ENCODE peak calls at places on chromosomes 7 and 10, in nine cellular contexts. S is pancreas; A is CD8-positive, alpha-beta memory T cell; K is tibial artery; V is CD4-positive, CD25-positive, alpha-beta regulatory T cell; L is psoas muscle; G is lower lobe of right lung; R is breast epithelium; T is neuronal stem cell. B is an unnamed sample. For H3K4me1, the result is how much of the 10 kb centered on the place peaks cover.

GRCh38 chr7:150716368-150716767 is at the start of gene GIMAP1:
- DNase-seq in G (no peak), A (peak), V (peak), T (no peak), L (peak), S (no peak), R (no peak), K (peak), B (peak)

GRCh38 chr7:140390466-140391190 is 7.7 kb downstream of the SLC37A3 start:
- DNase-seq in G (no peak), R (no peak), T (no peak), K (no peak), A (no peak), V (peak), L (no peak), S (no peak), B (no peak)

GRCh38 chr7:137343483-137343841 is at the start of gene PTN:
- DNase-seq in V (no peak), A (no peak), R (no peak), L (peak), G (no peak), T (peak), K (peak), S (peak), B (no peak)

GRCh38 chr7:136637826-136638225 is 230.6 kb upstream of the CHRM2 start:
- DNase-seq in G (no peak), L (no peak), K (no peak), R (no peak), A (no peak), V (no peak), T (no peak), S (no peak), B (no peak)

GRCh38 chr7:156560075-156560474 is 80.5 kb upstream of the RNF32 start:
- DNase-seq in K (no peak), G (no peak), L (no peak), A (no peak), R (no peak), V (no peak), T (no peak), S (no peak), B (no peak)

GRCh38 chr7:27119412-27119911 is 11.1 kb downstream of the HOXA4 start:
- DNase-seq in S (no peak), A (no peak), T (no peak), G (no peak), R (no peak), V (no peak), L (no peak), K (no peak), B (no peak)

GRCh38 chr7:155257482-155258232 is 40.0 kb upstream of the INSIG1 start:
- DNase-seq in T (no peak), A (no peak), S (peak), R (peak), V (no peak), L (peak), G (no peak), K (peak), B (no peak)

GRCh38 chr10:61140765-61141392 is 196.9 kb upstream of the RHOBTB1 start:
- DNase-seq in K (no peak), R (no peak), S (no peak), G (no peak), A (no peak), V (peak), T (no peak), L (no peak), B (peak)

GRCh38 chr7:48887500-48887899 is 36.8 kb upstream of the CDC14C start:
- DNase-seq in R (no peak), G (no peak), K (peak), A (no peak), S (no peak), T (no peak), L (peak), V (no peak), B (no peak)

GRCh38 chr10:104923501-104923900 is 282.4 kb downstream of the SORCS3 start:
- DNase-seq in G (no peak), R (no peak), L (no peak), V (no peak), A (no peak), T (no peak), K (no peak), S (no peak), B (no peak)

GRCh38 chr7:101547916-101548599 is 81.0 kb downstream of the MYL10 start:
- DNase-seq in R (peak), V (no peak), S (peak), G (peak), T (no peak), L (no peak), A (no peak), K (no peak), B (no peak)

GRCh38 chr7:148706368-148706767 is 7.7 kb downstream of the CUL1 start:
- DNase-seq in S (no peak), R (no peak), G (no peak), A (no peak), V (no peak), L (no peak), K (no peak), T (no peak), B (no peak)

GRCh38 chr7:148711191-148712102 is 12.7 kb downstream of the CUL1 start:
- DNase-seq in G (no peak), K (no peak), S (no peak), A (no peak), V (no peak), R (no peak), T (no peak), L (no peak), B (no peak)

GRCh38 chr7:148708026-148708685 is 9.5 kb downstream of the CUL1 start:
- DNase-seq in G (no peak), V (no peak), A (no peak), K (no peak), S (no peak), R (no peak), T (no peak), L (no peak), B (no peak)

GRCh38 chr7:148712610-148713330 is 14.1 kb downstream of the CUL1 start:
- DNase-seq in S (no peak), G (no peak), V (no peak), T (no peak), K (no peak), L (no peak), A (no peak), R (no peak), B (no peak)

DNA sequence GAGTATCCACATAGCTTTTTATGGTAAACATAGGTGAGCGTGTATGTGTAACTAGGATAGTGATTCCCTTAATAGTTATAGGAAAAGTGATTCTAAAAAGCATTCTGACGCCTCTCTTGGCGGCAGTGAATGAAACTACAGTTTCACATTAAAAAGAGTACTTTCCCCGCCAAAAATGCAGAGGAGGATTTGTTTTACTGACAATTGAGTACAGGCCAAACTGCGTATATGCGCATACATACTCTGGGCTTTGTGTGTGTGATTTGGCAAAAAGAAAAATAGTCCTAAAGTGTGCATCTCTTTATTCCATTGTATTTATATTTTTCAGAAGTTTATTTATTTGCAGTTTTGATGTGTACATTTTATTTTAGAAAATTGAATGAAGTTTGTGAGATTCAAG is 10.3 kb downstream of the CUL1 start:
- DNase-seq in R (no peak), K (no peak), G (no peak), A (no peak), S (no peak), L (no peak), V (no peak), T (no peak), B (no peak)
- H3K4me1 ChIP-seq in R (under half), K (under half), G (half or more), A (half or more), S (under half), L (half or more), V (under half), T (under half), B (half or more)

GRCh38 chr10:110216240-110216639 is 8.8 kb downstream of the MXI1 start:
- DNase-seq in R (no peak), L (no peak), G (no peak), S (no peak), T (no peak), A (no peak), V (no peak), K (no peak), B (no peak)

GRCh38 chr10:110214380-110214826 is 7.0 kb downstream of the MXI1 start:
- DNase-seq in K (no peak), L (no peak), G (no peak), R (no peak), T (no peak), V (peak), A (no peak), S (no peak), B (peak)

GRCh38 chr10:110216942-110217341 is 9.5 kb downstream of the MXI1 start:
- DNase-seq in V (no peak), L (no peak), R (no peak), T (no peak), S (no peak), A (no peak), K (no peak), G (no peak), B (no peak)

GRCh38 chr10:110215751-110216150 is 8.3 kb downstream of the MXI1 start:
- DNase-seq in S (no peak), V (no peak), L (no peak), K (no peak), R (no peak), A (no peak), G (no peak), T (no peak), B (no peak)

DNA sequence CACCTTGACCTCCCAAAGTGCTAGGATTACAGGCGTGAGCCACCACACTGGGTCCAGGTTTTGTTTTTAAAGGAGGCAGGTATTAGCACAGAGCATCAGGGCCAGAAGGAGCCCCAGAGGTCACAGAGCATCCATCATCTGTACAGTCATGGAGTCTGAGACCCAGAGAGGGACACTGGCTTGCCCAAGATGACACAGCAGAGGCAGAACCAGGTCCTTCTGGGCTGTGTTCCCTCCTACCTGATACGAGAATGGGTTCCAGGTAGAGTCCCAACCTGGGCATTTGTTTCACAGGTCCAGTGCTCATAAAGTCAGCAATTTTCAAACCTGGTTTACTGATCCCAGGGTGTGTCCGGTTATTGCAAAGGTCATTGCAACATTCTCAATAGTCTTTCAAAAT is 7.9 kb downstream of the MXI1 start:
- DNase-seq in L (no peak), G (no peak), S (no peak), A (no peak), K (no peak), R (no peak), T (no peak), V (no peak), B (no peak)
- H3K4me1 ChIP-seq in L (under half), G (under half), S (under half), A (half or more), K (under half), R (under half), T (under half), V (under half), B (under half)

GRCh38 chr10:43173120-43173519 is 34.9 kb downstream of the CSGALNACT2 start:
- DNase-seq in S (no peak), G (no peak), A (no peak), T (no peak), K (no peak), R (no peak), L (no peak), V (no peak), B (no peak)
- H3K4me1 ChIP-seq in S (under half), G (under half), A (under half), T (under half), K (under half), R (under half), L (under half), V (under half), B (under half)

GRCh38 chr10:79442171-79443040 is 3.0 kb downstream of the ZCCHC24 start:
- DNase-seq in G (no peak), L (no peak), V (no peak), A (no peak), K (no peak), S (no peak), R (no peak), T (no peak), B (no peak)
- H3K4me1 ChIP-seq in G (under half), L (half or more), V (under half), A (under half), K (under half), S (under half), R (under half), T (under half), B (under half)

B was measured in CD4-positive, alpha-beta memory T cell.